ENCODE peak calls at places on chromosomes 16 and 17, in five cellular contexts. One of them, this sample, is unnamed.

GRCh38 chr17:11332706-11333105 is 91.7 kb downstream of the SHISA6 start:
- DNase-seq in mesendoderm: no peak
- DNase-seq in neuronal stem cell: no peak
- DNase-seq in H9: no peak
- DNase-seq in H1: no peak
- DNase-seq in this sample: no peak

GRCh38 chr16:67029249-67030096 is 524 bp downstream of the CBFB start:
- DNase-seq in neuronal stem cell: peak
- DNase-seq in mesendoderm: peak
- DNase-seq in H1: no peak
- DNase-seq in H9: no peak
- DNase-seq in this sample: peak

GRCh38 chr17:78266231-78266631 is 34.8 kb downstream of the TMEM235 start:
- DNase-seq in mesendoderm: no peak
- DNase-seq in neuronal stem cell: no peak
- DNase-seq in H9: no peak
- DNase-seq in H1: no peak
- DNase-seq in this sample: no peak

GRCh38 chr17:10268005-10268404 is 69.6 kb upstream of the GAS7 start:
- DNase-seq in H1: no peak
- DNase-seq in H9: no peak
- DNase-seq in mesendoderm: no peak
- DNase-seq in neuronal stem cell: no peak
- DNase-seq in this sample: no peak

GRCh38 chr17:13961262-13961661 is 108.0 kb upstream of the COX10 start:
- DNase-seq in H9: no peak
- DNase-seq in mesendoderm: no peak
- DNase-seq in H1: no peak
- DNase-seq in neuronal stem cell: no peak
- DNase-seq in this sample: no peak

GRCh38 chr17:37818689-37819088 is 73.8 kb upstream of the HNF1B start:
- DNase-seq in H9: no peak
- DNase-seq in mesendoderm: peak
- DNase-seq in H1: no peak
- DNase-seq in neuronal stem cell: no peak
- DNase-seq in this sample: peak

GRCh38 chr17:2137342-2138098 is 82.6 kb downstream of the HIC1 start:
- DNase-seq in H9: peak
- DNase-seq in neuronal stem cell: peak
- DNase-seq in H1: peak
- DNase-seq in mesendoderm: peak
- DNase-seq in this sample: peak

GRCh38 chr17:82239401-82239925 is 10.6 kb downstream of the SLC16A3 start:
- DNase-seq in H1: no peak
- DNase-seq in H9: no peak
- DNase-seq in mesendoderm: no peak
- DNase-seq in neuronal stem cell: no peak
- DNase-seq in this sample: no peak

GRCh38 chr16:12535535-12536411 is 267.9 kb downstream of the CPPED1 start:
- DNase-seq in H1: no peak
- DNase-seq in mesendoderm: peak
- DNase-seq in neuronal stem cell: peak
- DNase-seq in H9: peak
- DNase-seq in this sample: no peak

GRCh38 chr16:47213761-47214440 is 70.2 kb upstream of the NETO2 start:
- DNase-seq in mesendoderm: no peak
- DNase-seq in H9: no peak
- DNase-seq in neuronal stem cell: no peak
- DNase-seq in H1: no peak
- DNase-seq in this sample: peak

GRCh38 chr16:11136600-11136999 is 119.4 kb downstream of the SOCS1 start:
- DNase-seq in H9: peak
- DNase-seq in mesendoderm: no peak
- DNase-seq in H1: no peak
- DNase-seq in neuronal stem cell: no peak
- DNase-seq in this sample: no peak

GRCh38 chr16:74862743-74863244 is 88.2 kb upstream of the FA2H start:
- DNase-seq in mesendoderm: peak
- DNase-seq in neuronal stem cell: peak
- DNase-seq in H1: no peak
- DNase-seq in H9: no peak
- DNase-seq in this sample: peak

GRCh38 chr16:81431554-81432353 is 12.9 kb upstream of the CMIP start:
- DNase-seq in neuronal stem cell: no peak
- DNase-seq in mesendoderm: no peak
- DNase-seq in H1: no peak
- DNase-seq in H9: no peak
- DNase-seq in this sample: peak

GRCh38 chr17:64741038-64741641 is 79.0 kb upstream of the SMURF2 start:
- DNase-seq in H9: no peak
- DNase-seq in neuronal stem cell: no peak
- DNase-seq in mesendoderm: no peak
- DNase-seq in H1: no peak
- DNase-seq in this sample: peak

GRCh38 chr17:41864498-41864836 is 756 bp downstream of the KLHL11 start:
- DNase-seq in neuronal stem cell: no peak
- DNase-seq in H9: no peak
- DNase-seq in H1: no peak
- DNase-seq in mesendoderm: no peak
- DNase-seq in this sample: no peak

GRCh38 chr17:7002288-7003047 is 6.6 kb downstream of the ALOX12 start:
- DNase-seq in H1: no peak
- DNase-seq in neuronal stem cell: no peak
- DNase-seq in H9: no peak
- DNase-seq in mesendoderm: no peak
- DNase-seq in this sample: no peak

GRCh38 chr17:83179378-83179777 is 100.0 kb downstream of the METRNL start:
- DNase-seq in neuronal stem cell: no peak
- DNase-seq in mesendoderm: no peak
- DNase-seq in H9: no peak
- DNase-seq in H1: no peak
- DNase-seq in this sample: no peak

GRCh38 chr17:66169839-66170238 is 22.1 kb downstream of the CEP112 start:
- DNase-seq in H9: no peak
- DNase-seq in mesendoderm: no peak
- DNase-seq in H1: no peak
- DNase-seq in neuronal stem cell: no peak
- DNase-seq in this sample: no peak

GRCh38 chr17:56108811-56109284 is 44.4 kb upstream of the ANKFN1 start:
- DNase-seq in H9: no peak
- DNase-seq in H1: no peak
- DNase-seq in mesendoderm: no peak
- DNase-seq in neuronal stem cell: no peak
- DNase-seq in this sample: no peak

GRCh38 chr17:78826836-78827509 is 13.6 kb downstream of the USP36 start:
- DNase-seq in H9: no peak
- DNase-seq in mesendoderm: no peak
- DNase-seq in H1: no peak
- DNase-seq in neuronal stem cell: no peak
- DNase-seq in this sample: no peak

GRCh38 chr16:8686879-8687278 is 12.5 kb downstream of the ABAT start:
- DNase-seq in mesendoderm: no peak
- DNase-seq in H1: no peak
- DNase-seq in H9: no peak
- DNase-seq in neuronal stem cell: no peak
- DNase-seq in this sample: no peak

GRCh38 chr17:73098919-73099318 is 6.4 kb upstream of the SLC39A11 start:
- DNase-seq in H9: no peak
- DNase-seq in neuronal stem cell: no peak
- DNase-seq in mesendoderm: no peak
- DNase-seq in H1: no peak
- DNase-seq in this sample: no peak

GRCh38 chr17:36197389-36197708 is 791 bp upstream of the CCL3L1 start:
- DNase-seq in mesendoderm: no peak
- DNase-seq in H9: no peak
- DNase-seq in neuronal stem cell: no peak
- DNase-seq in H1: no peak
- DNase-seq in this sample: no peak

GRCh38 chr16:12260647-12261262 is 284.2 kb downstream of the SNX29 start:
- DNase-seq in H1: no peak
- DNase-seq in mesendoderm: peak
- DNase-seq in neuronal stem cell: no peak
- DNase-seq in H9: peak
- DNase-seq in this sample: peak

GRCh38 chr16:12078405-12079245 is 102.1 kb downstream of the SNX29 start:
- DNase-seq in neuronal stem cell: no peak
- DNase-seq in mesendoderm: no peak
- DNase-seq in H1: no peak
- DNase-seq in H9: no peak
- DNase-seq in this sample: no peak

GRCh38 chr17:7704601-7705268 is at the start of gene EFNB3:
- DNase-seq in H1: no peak
- DNase-seq in H9: peak
- DNase-seq in neuronal stem cell: peak
- DNase-seq in mesendoderm: peak
- DNase-seq in this sample: no peak

GRCh38 chr16:87821346-87822001 is 47.8 kb downstream of the SLC7A5 start:
- DNase-seq in neuronal stem cell: no peak
- DNase-seq in mesendoderm: no peak
- DNase-seq in H9: no peak
- DNase-seq in H1: no peak
- DNase-seq in this sample: no peak

GRCh38 chr17:51617876-51618455 is 357.6 kb downstream of the UTP18 start:
- DNase-seq in H9: no peak
- DNase-seq in neuronal stem cell: no peak
- DNase-seq in H1: no peak
- DNase-seq in mesendoderm: no peak
- DNase-seq in this sample: no peak

GRCh38 chr16:27503662-27504061 is 46.1 kb downstream of the GTF3C1 start:
- DNase-seq in H1: no peak
- DNase-seq in mesendoderm: no peak
- DNase-seq in H9: no peak
- DNase-seq in neuronal stem cell: no peak
- DNase-seq in this sample: no peak

GRCh38 chr17:8095361-8095760 is 7.8 kb upstream of the ALOX12B start:
- DNase-seq in H1: no peak
- DNase-seq in H9: no peak
- DNase-seq in mesendoderm: no peak
- DNase-seq in neuronal stem cell: no peak
- DNase-seq in this sample: no peak

GRCh38 chr16:4376126-4376819 is 4.6 kb downstream of the VASN start:
- DNase-seq in mesendoderm: no peak
- DNase-seq in H9: no peak
- DNase-seq in neuronal stem cell: no peak
- DNase-seq in H1: no peak
- DNase-seq in this sample: peak

GRCh38 chr17:82031885-82032627 is 578 bp downstream of the RAC3 start:
- DNase-seq in H1: no peak
- DNase-seq in H9: peak
- DNase-seq in neuronal stem cell: no peak
- DNase-seq in mesendoderm: peak
- DNase-seq in this sample: no peak

GRCh38 chr17:68398731-68399637 is 58.3 kb downstream of the WIPI1 start:
- DNase-seq in mesendoderm: peak
- DNase-seq in H1: no peak
- DNase-seq in H9: peak
- DNase-seq in neuronal stem cell: peak
- DNase-seq in this sample: peak

GRCh38 chr16:48507346-48507745 is 102.6 kb downstream of the N4BP1 start:
- DNase-seq in H1: no peak
- DNase-seq in H9: no peak
- DNase-seq in mesendoderm: no peak
- DNase-seq in neuronal stem cell: no peak
- DNase-seq in this sample: no peak

GRCh38 chr17:49486012-49486641 is 9.0 kb upstream of the NGFR start:
- DNase-seq in H9: peak
- DNase-seq in mesendoderm: peak
- DNase-seq in H1: peak
- DNase-seq in neuronal stem cell: peak
- DNase-seq in this sample: no peak

GRCh38 chr17:4318596-4318995 is 47.9 kb downstream of the UBE2G1 start:
- DNase-seq in mesendoderm: no peak
- DNase-seq in H9: no peak
- DNase-seq in neuronal stem cell: no peak
- DNase-seq in H1: no peak
- DNase-seq in this sample: peak

GRCh38 chr17:4314618-4315017 is 50.8 kb upstream of the ANKFY1 start:
- DNase-seq in H9: no peak
- DNase-seq in neuronal stem cell: no peak
- DNase-seq in mesendoderm: no peak
- DNase-seq in H1: no peak
- DNase-seq in this sample: no peak

GRCh38 chr17:4317648-4318047 is 48.8 kb downstream of the UBE2G1 start:
- DNase-seq in mesendoderm: no peak
- DNase-seq in H9: no peak
- DNase-seq in H1: no peak
- DNase-seq in neuronal stem cell: no peak
- DNase-seq in this sample: no peak

GRCh38 chr17:4318186-4318585 is 48.3 kb downstream of the UBE2G1 start:
- DNase-seq in H1: no peak
- DNase-seq in neuronal stem cell: no peak
- DNase-seq in mesendoderm: peak
- DNase-seq in H9: no peak
- DNase-seq in this sample: no peak

GRCh38 chr17:4316648-4317047 is 49.8 kb downstream of the UBE2G1 start:
- DNase-seq in H9: no peak
- DNase-seq in neuronal stem cell: no peak
- DNase-seq in mesendoderm: no peak
- DNase-seq in H1: no peak
- DNase-seq in this sample: no peak
- H2BK120ac ChIP-seq in H9: no peak
- H2BK120ac ChIP-seq in neuronal stem cell: no peak
- H2BK120ac ChIP-seq in mesendoderm: no peak
- H2BK120ac ChIP-seq in H1: no peak
- H2BK120ac ChIP-seq in this sample: no peak

GRCh38 chr17:4490637-4491061 is 8.0 kb upstream of the SPNS2 start:
- DNase-seq in H1: no peak
- DNase-seq in mesendoderm: peak
- DNase-seq in neuronal stem cell: no peak
- DNase-seq in H9: no peak
- DNase-seq in this sample: no peak
- H2BK120ac ChIP-seq in H1: no peak
- H2BK120ac ChIP-seq in mesendoderm: no peak
- H2BK120ac ChIP-seq in neuronal stem cell: no peak
- H2BK120ac ChIP-seq in H9: no peak
- H2BK120ac ChIP-seq in this sample: no peak

GRCh38 chr17:60047046-60047445 is 31.7 kb downstream of the HEATR6 start:
- DNase-seq in neuronal stem cell: no peak
- DNase-seq in mesendoderm: no peak
- DNase-seq in H1: no peak
- DNase-seq in H9: no peak
- DNase-seq in this sample: no peak

GRCh38 chr17:60047590-60047989 is 31.1 kb downstream of the HEATR6 start:
- DNase-seq in H9: no peak
- DNase-seq in mesendoderm: no peak
- DNase-seq in neuronal stem cell: no peak
- DNase-seq in H1: no peak
- DNase-seq in this sample: no peak

GRCh38 chr17:60049936-60050335 is 28.8 kb downstream of the HEATR6 start:
- DNase-seq in H1: no peak
- DNase-seq in neuronal stem cell: no peak
- DNase-seq in mesendoderm: peak
- DNase-seq in H9: no peak
- DNase-seq in this sample: peak
- H2BK120ac ChIP-seq in H1: no peak
- H2BK120ac ChIP-seq in neuronal stem cell: no peak
- H2BK120ac ChIP-seq in mesendoderm: no peak
- H2BK120ac ChIP-seq in H9: no peak
- H2BK120ac ChIP-seq in this sample: no peak

GRCh38 chr17:59356543-59357218 is 25.2 kb downstream of the YPEL2 start:
- DNase-seq in mesendoderm: no peak
- DNase-seq in H9: no peak
- DNase-seq in H1: no peak
- DNase-seq in neuronal stem cell: no peak
- DNase-seq in this sample: peak
- H2BK120ac ChIP-seq in mesendoderm: no peak
- H2BK120ac ChIP-seq in H9: no peak
- H2BK120ac ChIP-seq in H1: no peak
- H2BK120ac ChIP-seq in neuronal stem cell: no peak
- H2BK120ac ChIP-seq in this sample: peak

This sample was measured in IMR-90.